ENCODE peak calls at places on chromosomes 3 and 15, in seven cellular contexts. One of them, this sample, is unnamed.

GRCh38 chr3:169634618-169635236 is 28.8 kb downstream of the MECOM start:
- DNase-seq in progenitor cell of endocrine pancreas: no peak
- DNase-seq in dorsolateral prefrontal cortex: no peak
- DNase-seq in GM20000: no peak
- DNase-seq in endothelial cell: no peak
- DNase-seq in astrocyte: no peak
- DNase-seq in heart left ventricle: no peak
- DNase-seq in this sample: no peak

GRCh38 chr15:85542895-85543331 is 162.5 kb downstream of the AKAP13 start:
- DNase-seq in progenitor cell of endocrine pancreas: no peak
- DNase-seq in dorsolateral prefrontal cortex: no peak
- DNase-seq in GM20000: peak; percentile 18
- DNase-seq in endothelial cell: no peak
- DNase-seq in astrocyte: no peak
- DNase-seq in heart left ventricle: no peak
- DNase-seq in this sample: peak; percentile 55

GRCh38 chr3:155554777-155555445 is 190.0 kb downstream of the PLCH1 start:
- DNase-seq in progenitor cell of endocrine pancreas: no peak
- DNase-seq in dorsolateral prefrontal cortex: no peak
- DNase-seq in GM20000: peak; percentile 17
- DNase-seq in endothelial cell: peak; percentile 52
- DNase-seq in astrocyte: no peak
- DNase-seq in heart left ventricle: no peak
- DNase-seq in this sample: peak; percentile 44

GRCh38 chr3:195908439-195909293 is at the start of gene TNK2:
- DNase-seq in progenitor cell of endocrine pancreas: no peak
- DNase-seq in dorsolateral prefrontal cortex: no peak
- DNase-seq in GM20000: peak; percentile 74
- DNase-seq in endothelial cell: no peak
- DNase-seq in astrocyte: no peak
- DNase-seq in heart left ventricle: no peak
- DNase-seq in this sample: peak; percentile 60

GRCh38 chr3:69739204-69740102 is at the start of gene MITF:
- DNase-seq in progenitor cell of endocrine pancreas: peak; percentile 81
- DNase-seq in dorsolateral prefrontal cortex: peak; percentile 88
- DNase-seq in GM20000: peak; percentile 88
- DNase-seq in endothelial cell: peak; percentile 89
- DNase-seq in astrocyte: peak; percentile 77
- DNase-seq in heart left ventricle: peak; percentile 95
- DNase-seq in this sample: peak; percentile 69

GRCh38 chr15:40714144-40714543 is 19.2 kb downstream of the RAD51 start:
- DNase-seq in progenitor cell of endocrine pancreas: no peak
- DNase-seq in dorsolateral prefrontal cortex: no peak
- DNase-seq in GM20000: no peak
- DNase-seq in endothelial cell: no peak
- DNase-seq in astrocyte: no peak
- DNase-seq in heart left ventricle: no peak
- DNase-seq in this sample: no peak

GRCh38 chr3:197031315-197032285 is 2.0 kb upstream of the MELTF start:
- DNase-seq in progenitor cell of endocrine pancreas: no peak
- DNase-seq in dorsolateral prefrontal cortex: no peak
- DNase-seq in GM20000: peak; percentile 19
- DNase-seq in endothelial cell: no peak
- DNase-seq in astrocyte: peak; percentile 98
- DNase-seq in heart left ventricle: peak; percentile 86
- DNase-seq in this sample: peak; percentile 44

GRCh38 chr3:112973325-112974177 is 1.4 kb downstream of the CD200R1 start:
- DNase-seq in progenitor cell of endocrine pancreas: no peak
- DNase-seq in dorsolateral prefrontal cortex: no peak
- DNase-seq in GM20000: peak; percentile 48
- DNase-seq in endothelial cell: no peak
- DNase-seq in astrocyte: no peak
- DNase-seq in heart left ventricle: no peak
- DNase-seq in this sample: peak; percentile 77

GRCh38 chr3:124424396-124424795 is 305.9 kb upstream of the UMPS start:
- DNase-seq in progenitor cell of endocrine pancreas: no peak
- DNase-seq in dorsolateral prefrontal cortex: no peak
- DNase-seq in GM20000: no peak
- DNase-seq in endothelial cell: no peak
- DNase-seq in astrocyte: no peak
- DNase-seq in heart left ventricle: no peak
- DNase-seq in this sample: no peak

GRCh38 chr15:66481107-66481856 is 16.3 kb downstream of the SNAPC5 start:
- DNase-seq in progenitor cell of endocrine pancreas: no peak
- DNase-seq in dorsolateral prefrontal cortex: no peak
- DNase-seq in GM20000: no peak
- DNase-seq in endothelial cell: no peak
- DNase-seq in astrocyte: peak; percentile 60
- DNase-seq in heart left ventricle: no peak
- DNase-seq in this sample: no peak
- TF ChIP-seq CTCF in progenitor cell of endocrine pancreas: no peak
- TF ChIP-seq CTCF in dorsolateral prefrontal cortex: no peak
- TF ChIP-seq CTCF in GM20000: no peak
- TF ChIP-seq CTCF in endothelial cell: no peak
- TF ChIP-seq CTCF in astrocyte: no peak
- TF ChIP-seq CTCF in heart left ventricle: no peak
- TF ChIP-seq CTCF in this sample: no peak

GRCh38 chr3:12286927-12287726 is 1.7 kb upstream of the PPARG start:
- DNase-seq in progenitor cell of endocrine pancreas: peak; percentile 33
- DNase-seq in dorsolateral prefrontal cortex: no peak
- DNase-seq in GM20000: peak; percentile 50
- DNase-seq in endothelial cell: peak; percentile 25
- DNase-seq in astrocyte: no peak
- DNase-seq in heart left ventricle: peak; percentile 30
- DNase-seq in this sample: peak; percentile 22
- TF ChIP-seq CTCF in progenitor cell of endocrine pancreas: peak; percentile 32
- TF ChIP-seq CTCF in dorsolateral prefrontal cortex: no peak
- TF ChIP-seq CTCF in GM20000: no peak
- TF ChIP-seq CTCF in endothelial cell: no peak
- TF ChIP-seq CTCF in astrocyte: no peak
- TF ChIP-seq CTCF in heart left ventricle: no peak
- TF ChIP-seq CTCF in this sample: no peak

GRCh38 chr3:149898771-149899170 is 71.9 kb downstream of the PFN2 start:
- DNase-seq in progenitor cell of endocrine pancreas: no peak
- DNase-seq in dorsolateral prefrontal cortex: no peak
- DNase-seq in GM20000: no peak
- DNase-seq in endothelial cell: no peak
- DNase-seq in astrocyte: peak; percentile 85
- DNase-seq in heart left ventricle: peak; percentile 17
- DNase-seq in this sample: no peak

GRCh38 chr3:149901770-149902169 is 68.9 kb downstream of the PFN2 start:
- DNase-seq in progenitor cell of endocrine pancreas: no peak
- DNase-seq in dorsolateral prefrontal cortex: no peak
- DNase-seq in GM20000: no peak
- DNase-seq in endothelial cell: no peak
- DNase-seq in astrocyte: no peak
- DNase-seq in heart left ventricle: no peak
- DNase-seq in this sample: no peak

GRCh38 chr3:149906036-149906435 is 64.7 kb downstream of the PFN2 start:
- DNase-seq in progenitor cell of endocrine pancreas: no peak
- DNase-seq in dorsolateral prefrontal cortex: no peak
- DNase-seq in GM20000: no peak
- DNase-seq in endothelial cell: no peak
- DNase-seq in astrocyte: no peak
- DNase-seq in heart left ventricle: no peak
- DNase-seq in this sample: no peak

GRCh38 chr3:149900322-149900721 is 70.4 kb downstream of the PFN2 start:
- DNase-seq in progenitor cell of endocrine pancreas: no peak
- DNase-seq in dorsolateral prefrontal cortex: no peak
- DNase-seq in GM20000: no peak
- DNase-seq in endothelial cell: no peak
- DNase-seq in astrocyte: no peak
- DNase-seq in heart left ventricle: no peak
- DNase-seq in this sample: no peak

GRCh38 chr3:149902498-149903139 is 68.1 kb downstream of the PFN2 start:
- DNase-seq in progenitor cell of endocrine pancreas: no peak
- DNase-seq in dorsolateral prefrontal cortex: no peak
- DNase-seq in GM20000: no peak
- DNase-seq in endothelial cell: no peak
- DNase-seq in astrocyte: no peak
- DNase-seq in heart left ventricle: no peak
- DNase-seq in this sample: no peak
- TF ChIP-seq CTCF in progenitor cell of endocrine pancreas: no peak
- TF ChIP-seq CTCF in dorsolateral prefrontal cortex: peak; percentile 22
- TF ChIP-seq CTCF in GM20000: no peak
- TF ChIP-seq CTCF in endothelial cell: peak; percentile 51
- TF ChIP-seq CTCF in astrocyte: peak; percentile 28
- TF ChIP-seq CTCF in heart left ventricle: peak; percentile 12
- TF ChIP-seq CTCF in this sample: peak; percentile 27

DNA sequence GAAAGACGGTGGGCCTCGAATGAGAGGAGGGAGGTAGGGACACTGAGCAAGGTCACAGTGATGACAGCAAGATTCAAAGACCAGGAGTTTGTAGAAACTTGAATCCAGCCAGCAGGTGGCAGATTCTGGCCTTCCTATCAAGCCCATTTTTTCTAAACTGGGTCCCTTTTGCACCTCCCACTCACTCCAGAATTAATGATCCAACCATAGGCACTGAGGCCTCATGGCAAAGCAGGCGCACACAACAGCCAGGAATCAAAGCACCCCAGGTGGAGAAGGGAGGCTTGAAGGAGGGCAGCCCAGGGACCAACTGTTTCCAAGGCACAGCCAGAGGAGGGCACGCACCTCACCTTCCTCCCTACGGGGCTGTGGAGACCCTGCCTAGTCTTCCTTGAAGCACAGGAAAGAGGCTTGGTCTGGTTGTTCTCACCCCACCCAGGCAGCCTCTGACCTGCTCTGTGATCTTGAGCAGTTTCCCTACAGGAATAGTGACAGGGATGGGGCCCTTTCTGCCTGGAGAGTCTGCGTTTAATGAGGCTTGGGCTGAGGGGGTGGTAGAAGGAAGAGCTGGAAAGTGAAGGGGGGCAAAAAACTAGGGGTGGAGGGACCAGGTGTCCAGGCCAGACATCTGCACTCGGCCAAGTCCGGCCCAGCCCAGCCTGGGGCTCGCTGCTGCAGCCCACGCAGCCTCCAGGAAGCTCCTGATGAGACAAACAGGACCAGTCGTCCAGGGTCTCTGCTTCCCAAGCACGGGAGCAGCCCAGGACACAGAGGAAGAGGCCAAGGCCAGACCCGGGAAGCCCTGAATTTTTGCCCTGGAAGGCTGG is 90.0 kb downstream of the ANP32A start:
- DNase-seq in progenitor cell of endocrine pancreas: no peak
- DNase-seq in dorsolateral prefrontal cortex: peak; percentile 28
- DNase-seq in GM20000: no peak
- DNase-seq in endothelial cell: peak; percentile 47
- DNase-seq in astrocyte: peak; percentile 26
- DNase-seq in heart left ventricle: peak; percentile 77
- DNase-seq in this sample: peak; percentile 38
- TF ChIP-seq CTCF in progenitor cell of endocrine pancreas: peak; percentile 66
- TF ChIP-seq CTCF in dorsolateral prefrontal cortex: peak; percentile 76
- TF ChIP-seq CTCF in GM20000: peak; percentile 29
- TF ChIP-seq CTCF in endothelial cell: peak; percentile 33
- TF ChIP-seq CTCF in astrocyte: peak; percentile 36
- TF ChIP-seq CTCF in heart left ventricle: peak; percentile 49
- TF ChIP-seq CTCF in this sample: peak; percentile 52

DNA sequence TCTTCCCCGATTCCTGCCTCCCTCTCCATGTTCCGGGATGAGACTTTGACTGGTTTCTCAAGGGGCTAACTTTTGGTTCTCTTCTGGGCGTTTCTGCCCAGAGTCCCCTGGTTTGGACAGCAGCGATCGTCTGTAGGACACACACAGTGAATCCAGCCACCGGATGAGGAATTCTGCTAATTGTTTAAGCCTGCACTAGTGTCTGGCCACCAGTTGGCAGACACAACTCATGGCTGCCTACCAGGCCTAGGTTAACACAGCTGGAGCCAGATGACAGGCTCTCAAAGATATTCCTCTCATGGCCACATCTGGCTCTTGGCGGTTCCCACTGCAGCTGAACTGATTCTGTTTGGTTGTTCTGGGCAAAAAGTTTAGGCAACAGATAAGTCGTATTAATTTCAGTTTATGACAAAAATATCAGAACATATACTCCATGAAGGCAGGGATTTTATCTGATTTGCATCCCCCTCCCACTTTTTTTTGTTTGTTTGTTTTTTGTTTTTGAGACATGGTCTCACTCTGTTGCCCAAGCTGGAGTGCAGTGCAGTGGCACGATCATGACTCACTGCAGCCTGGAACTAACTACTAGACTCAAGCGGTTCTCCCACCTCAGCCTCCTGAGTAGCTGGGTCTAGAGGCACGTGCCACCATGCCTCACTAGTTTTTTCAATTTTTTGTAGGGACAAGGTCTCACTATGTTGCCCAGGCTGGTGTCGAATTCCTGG is 272.8 kb downstream of the FOXP1 start:
- DNase-seq in progenitor cell of endocrine pancreas: no peak
- DNase-seq in dorsolateral prefrontal cortex: no peak
- DNase-seq in GM20000: no peak
- DNase-seq in endothelial cell: no peak
- DNase-seq in astrocyte: peak; percentile 26
- DNase-seq in heart left ventricle: peak; percentile 45
- DNase-seq in this sample: peak; percentile 41
- TF ChIP-seq CTCF in progenitor cell of endocrine pancreas: no peak
- TF ChIP-seq CTCF in dorsolateral prefrontal cortex: no peak
- TF ChIP-seq CTCF in GM20000: no peak
- TF ChIP-seq CTCF in endothelial cell: no peak
- TF ChIP-seq CTCF in astrocyte: no peak
- TF ChIP-seq CTCF in heart left ventricle: no peak
- TF ChIP-seq CTCF in this sample: no peak

DNA sequence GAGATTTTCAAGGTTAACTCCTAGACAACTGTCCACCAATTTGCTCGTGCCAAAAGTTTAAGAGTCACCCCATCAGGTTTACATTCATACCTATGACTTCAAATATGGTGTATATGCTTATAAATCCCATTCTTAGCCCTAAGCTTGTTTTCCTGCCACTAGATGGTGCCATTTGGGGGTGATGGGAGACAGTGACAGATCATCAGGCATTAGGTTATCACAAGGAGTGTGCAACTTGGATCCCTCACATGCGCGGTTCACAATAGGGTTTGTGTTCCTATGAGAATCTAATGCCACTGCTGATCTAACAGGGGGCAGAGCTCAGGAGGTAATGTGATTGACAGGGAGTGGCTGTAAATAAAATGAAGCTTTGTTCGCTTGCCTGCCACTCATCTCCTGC is 182.7 kb downstream of the CNTN6 start:
- DNase-seq in progenitor cell of endocrine pancreas: no peak
- DNase-seq in dorsolateral prefrontal cortex: no peak
- DNase-seq in GM20000: no peak
- DNase-seq in endothelial cell: no peak
- DNase-seq in astrocyte: no peak
- DNase-seq in heart left ventricle: no peak
- DNase-seq in this sample: peak; percentile 1
- TF ChIP-seq CTCF in progenitor cell of endocrine pancreas: peak; percentile 29
- TF ChIP-seq CTCF in dorsolateral prefrontal cortex: peak; percentile 35
- TF ChIP-seq CTCF in GM20000: peak; percentile 26
- TF ChIP-seq CTCF in endothelial cell: no peak
- TF ChIP-seq CTCF in astrocyte: peak; percentile 13
- TF ChIP-seq CTCF in heart left ventricle: no peak
- TF ChIP-seq CTCF in this sample: no peak

This sample was measured in activated CD8-positive, alpha-beta T cell treated with anti-CD3 and anti-CD28 coated beads for 36 hours.